ENCODE peak calls at places on chromosomes 16 and 17, in seven cellular contexts. X is T-helper 2 cell; V is ACHN; Y is central memory CD4-positive, alpha-beta T cell; U is T-cell; B is activated naive CD4-positive, alpha-beta T cell treated with anti-CD3 and anti-CD28 coated beads, Interleukin-2, amount 50 U/mL, for 72 hours; K is cardiac muscle cell. O is an unnamed sample.

GRCh38 chr16:84144859-84145639 is at the start of the genes DNAAF1 and HSDL1:
- DNase-seq in X (peak), V (peak), Y (peak), U (peak), B (peak), K (peak), O (peak)

GRCh38 chr17:7429722-7430121 is 1.1 kb downstream of the SPEM3 start:
- DNase-seq in X (no peak), V (no peak), Y (no peak), U (no peak), B (no peak), K (no peak), O (no peak)

GRCh38 chr16:84482951-84483881 is 21.2 kb downstream of the MEAK7 start:
- DNase-seq in X (no peak), V (no peak), Y (no peak), U (no peak), B (no peak), K (no peak), O (no peak)

GRCh38 chr16:635573-636205 is 416 bp downstream of the METTL26 start:
- DNase-seq in X (no peak), V (no peak), Y (no peak), U (no peak), B (peak), K (no peak), O (no peak)

GRCh38 chr16:78210305-78210704 is 110.9 kb downstream of the WWOX start:
- DNase-seq in X (no peak), V (peak), Y (no peak), U (no peak), B (no peak), K (no peak), O (no peak)

GRCh38 chr17:63785556-63785955 is 11.6 kb downstream of the DDX42 start:
- DNase-seq in X (no peak), V (no peak), Y (no peak), U (no peak), B (no peak), K (no peak), O (no peak)

GRCh38 chr17:3799181-3799627 is 1.8 kb downstream of the ITGAE start:
- DNase-seq in X (no peak), V (no peak), Y (no peak), U (no peak), B (no peak), K (no peak), O (no peak)

GRCh38 chr17:7632492-7632894 is 2.6 kb downstream of the SHBG start:
- DNase-seq in X (no peak), V (peak), Y (peak), U (no peak), B (no peak), K (peak), O (peak)

GRCh38 chr17:50634915-50635719 is 436 bp downstream of the ABCC3 start:
- DNase-seq in X (no peak), V (peak), Y (no peak), U (no peak), B (no peak), K (peak), O (no peak)

GRCh38 chr16:87463722-87464690 is 28.8 kb downstream of the ZCCHC14 start:
- DNase-seq in X (peak), V (peak), Y (peak), U (no peak), B (peak), K (no peak), O (no peak)

GRCh38 chr16:72857841-72858594 is 189.9 kb downstream of the ZFHX3 start:
- DNase-seq in X (no peak), V (no peak), Y (no peak), U (no peak), B (no peak), K (no peak), O (no peak)

GRCh38 chr16:50547340-50547865 is 793 bp upstream of the NKD1 start:
- DNase-seq in X (peak), V (peak), Y (peak), U (peak), B (peak), K (peak), O (peak)

GRCh38 chr17:20995873-20996723 is 46.7 kb downstream of the USP22 start:
- DNase-seq in X (no peak), V (no peak), Y (no peak), U (no peak), B (no peak), K (no peak), O (no peak)

O was measured in CD4-positive, CD25-positive, alpha-beta regulatory T cell.